ENCODE peak calls at places on chromosomes 6 and 20, in six cellular contexts. I is spleen, K is trophoblast cell, Q is pancreas, L is neural progenitor cell, M is GM12878. J is an unnamed sample. For H3K4me1 and H3K27me3, the result is how much of the 10 kb centered on the place peaks cover.

GRCh38 chr20:63402178-63402859 is 41.2 kb upstream of the CHRNA4 start:
- DNase-seq in M (no peak), Q (peak), I (no peak), L (no peak), K (no peak), J (no peak)

GRCh38 chr20:23946206-23946605 is 42.4 kb downstream of the GGTLC1 start:
- DNase-seq in M (no peak), Q (no peak), L (no peak), K (no peak), I (no peak), J (no peak)

GRCh38 chr6:13384966-13385365 is 56.6 kb upstream of the TBC1D7 start:
- DNase-seq in L (no peak), I (no peak), K (no peak), M (no peak), Q (no peak), J (no peak)

GRCh38 chr20:31861346-31862156 is 8.8 kb downstream of the DUSP15 start:
- DNase-seq in K (peak), M (no peak), Q (no peak), I (peak), L (peak), J (peak)

GRCh38 chr6:149969635-149970034 is 5.9 kb downstream of the ULBP1 start:
- DNase-seq in M (no peak), K (no peak), I (no peak), L (no peak), Q (no peak), J (no peak)

GRCh38 chr20:8388146-8388545 is 256.1 kb downstream of the PLCB1 start:
- DNase-seq in K (no peak), M (no peak), Q (no peak), L (no peak), I (no peak), J (no peak)

GRCh38 chr6:106223300-106223930 is 102.1 kb downstream of the ATG5 start:
- DNase-seq in M (peak), Q (no peak), I (no peak), L (peak), K (peak), J (peak)

GRCh38 chr6:65776332-65776731 is 69.3 kb upstream of the EYS start:
- DNase-seq in K (peak), I (no peak), M (no peak), Q (no peak), L (peak), J (peak)

GRCh38 chr6:136769759-136770158 is 22.5 kb downstream of the MAP3K5 start:
- DNase-seq in Q (no peak), M (no peak), I (no peak), K (no peak), L (no peak), J (no peak)

GRCh38 chr6:136764522-136764993 is 27.7 kb downstream of the MAP3K5 start:
- DNase-seq in M (peak), L (no peak), K (no peak), I (no peak), Q (no peak), J (no peak)

GRCh38 chr6:136766274-136766673 is 26.0 kb downstream of the MAP3K5 start:
- DNase-seq in K (no peak), L (no peak), M (no peak), I (no peak), Q (no peak), J (no peak)

GRCh38 chr6:136767583-136768307 is 24.5 kb downstream of the MAP3K5 start:
- DNase-seq in K (no peak), M (no peak), I (no peak), L (no peak), Q (no peak), J (no peak)

DNA sequence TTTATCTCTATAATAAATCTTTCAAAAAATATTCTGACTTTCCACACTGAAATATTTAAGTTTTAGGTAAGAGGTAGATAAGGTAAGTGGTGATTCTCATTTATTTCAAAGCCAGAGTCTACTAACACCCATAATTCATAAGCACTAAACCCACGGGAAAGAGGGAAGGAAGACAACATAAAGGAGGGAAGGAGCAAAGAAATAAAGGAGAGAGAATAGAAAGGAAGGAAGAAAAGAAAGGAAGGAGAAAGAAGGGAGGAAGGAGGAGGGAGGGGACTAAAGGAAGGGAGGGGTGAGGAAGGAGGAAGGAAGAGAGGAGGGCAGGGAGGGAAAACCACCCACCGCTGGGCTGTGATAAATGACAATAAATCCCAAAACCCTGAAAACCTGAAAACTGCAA is 25.2 kb downstream of the MAP3K5 start:
- DNase-seq in M (no peak), Q (no peak), I (no peak), L (no peak), K (no peak), J (no peak)
- H3K4me1 ChIP-seq in M (half or more), Q (under half), I (half or more), L (under half), K (under half), J (under half)

DNA sequence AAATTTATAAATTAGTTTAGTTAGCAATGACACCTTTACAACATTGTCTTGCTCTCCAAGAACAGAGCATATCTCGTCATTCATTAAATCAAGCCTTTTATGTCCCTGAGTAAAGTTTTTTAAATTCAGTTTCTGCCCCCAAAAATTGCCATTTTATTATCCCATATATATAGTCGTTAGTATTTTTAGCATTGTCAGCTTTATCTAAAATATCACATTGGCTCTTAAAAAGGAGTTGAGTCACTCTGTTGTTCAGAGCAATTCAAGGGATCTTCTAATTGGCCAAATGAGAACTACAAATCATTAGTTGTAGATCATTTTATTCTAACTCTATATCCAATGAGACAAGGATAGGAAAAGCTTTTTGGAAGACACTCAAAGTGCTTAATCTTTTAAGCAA is 127.1 kb downstream of the COL9A1 start:
- DNase-seq in I (no peak), M (no peak), L (no peak), Q (no peak), K (no peak), J (no peak)
- H3K27me3 ChIP-seq in I (under half), M (under half), L (under half), Q (under half), K (under half), J (under half)

GRCh38 chr6:41638002-41638800 is at the start of gene MDFI:
- DNase-seq in L (peak), M (no peak), K (peak), Q (no peak), I (peak), J (peak)
- H3K4me3 ChIP-seq in L (peak), M (no peak), K (peak), Q (peak), I (peak), J (peak)

GRCh38 chr6:169997187-169997929 is 245.9 kb downstream of the ERMARD start:
- DNase-seq in I (peak), Q (no peak), K (peak), L (no peak), M (no peak), J (peak)

GRCh38 chr6:169997930-169998218 is 246.5 kb downstream of the ERMARD start:
- DNase-seq in L (no peak), M (no peak), K (peak), I (peak), Q (no peak), J (no peak)

GRCh38 chr6:169999367-169999766 is 247.9 kb downstream of the ERMARD start:
- DNase-seq in I (no peak), K (no peak), M (no peak), Q (no peak), L (no peak), J (peak)

GRCh38 chr6:170000071-170000843 is 248.8 kb downstream of the ERMARD start:
- DNase-seq in I (no peak), M (no peak), Q (no peak), K (no peak), L (no peak), J (no peak)

DNA sequence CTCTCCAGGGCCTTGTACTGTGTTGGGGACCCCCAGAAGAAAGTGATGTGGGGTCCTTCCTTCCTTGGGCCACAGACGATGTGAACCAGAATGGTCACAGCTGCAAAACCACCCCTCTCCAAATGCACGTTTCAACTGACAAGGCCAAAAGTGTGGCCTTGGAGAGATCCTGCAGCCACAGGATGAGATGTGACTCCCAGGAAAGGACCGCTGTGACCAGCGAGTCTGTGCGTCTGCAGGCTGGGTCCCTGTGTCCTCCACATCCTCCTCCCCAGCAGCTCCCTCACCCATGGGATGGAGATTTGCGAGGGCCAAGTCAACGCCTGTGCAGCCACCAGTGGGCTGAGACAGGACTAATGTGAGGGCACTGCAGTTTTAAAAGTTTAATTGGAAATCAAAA is 247.0 kb downstream of the ERMARD start:
- DNase-seq in L (no peak), Q (no peak), M (no peak), I (no peak), K (no peak), J (peak)
- H3K4me1 ChIP-seq in L (under half), Q (under half), M (under half), I (under half), K (under half), J (under half)

GRCh38 chr20:46312945-46313861 is 4.9 kb upstream of the CDH22 start:
- DNase-seq in Q (no peak), K (no peak), I (no peak), M (no peak), L (no peak), J (no peak)

GRCh38 chr20:46316984-46317684 is 8.8 kb upstream of the CDH22 start:
- DNase-seq in M (no peak), K (no peak), Q (no peak), I (no peak), L (no peak), J (no peak)

GRCh38 chr20:46315311-46315710 is 7.0 kb upstream of the CDH22 start:
- DNase-seq in K (no peak), Q (no peak), L (no peak), M (no peak), I (no peak), J (no peak)

GRCh38 chr20:46312075-46312944 is 4.0 kb upstream of the CDH22 start:
- DNase-seq in M (no peak), Q (no peak), I (no peak), L (peak), K (no peak), J (peak)

DNA sequence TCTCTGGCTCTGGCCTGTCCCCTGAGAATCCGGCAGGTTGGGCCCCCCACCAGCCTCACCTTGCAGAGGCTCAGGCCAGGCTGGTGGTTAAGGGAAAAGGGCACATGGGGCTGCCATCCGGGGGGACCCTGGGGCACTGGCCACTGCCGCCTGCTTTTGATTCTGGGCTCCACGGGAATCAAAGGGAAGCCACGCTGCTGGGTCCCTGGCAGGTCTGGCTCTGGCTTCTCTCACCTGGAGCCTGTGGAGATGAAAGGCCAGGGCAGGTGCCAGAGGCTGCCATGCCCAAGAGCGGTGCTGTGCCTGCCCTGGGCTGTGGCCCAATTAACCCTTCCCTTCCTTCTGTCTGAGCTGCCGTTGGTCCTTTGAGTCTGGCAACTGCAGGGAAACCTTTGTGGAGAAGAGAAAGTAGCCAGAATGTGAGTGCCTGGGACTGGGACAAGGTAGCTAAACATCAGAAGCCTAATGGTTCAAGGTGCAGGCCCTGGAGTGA is 9.4 kb upstream of the CDH22 start:
- DNase-seq in L (no peak), K (no peak), M (no peak), Q (no peak), I (no peak), J (no peak)
- H3K27me3 ChIP-seq in L (under half), K (under half), M (under half), Q (under half), I (under half), J (under half)

DNA sequence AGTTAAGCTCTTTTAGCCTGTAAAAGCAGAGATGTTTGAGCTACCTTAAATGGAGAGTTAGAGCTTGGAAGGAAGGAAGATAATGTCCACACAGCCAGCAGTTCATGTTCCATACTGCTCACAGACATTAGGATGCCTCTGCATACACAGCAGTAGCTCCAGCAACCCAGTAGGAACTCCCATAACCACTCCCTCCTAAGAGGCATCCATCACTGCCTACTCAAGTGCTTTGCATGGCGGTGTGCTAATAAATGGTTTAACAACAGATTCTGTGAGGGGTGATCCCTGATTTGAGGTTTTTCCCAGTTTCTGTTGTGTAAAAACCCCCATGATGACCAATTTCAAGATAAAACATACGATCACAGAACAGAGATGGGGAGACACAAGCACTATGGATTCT is 286.3 kb downstream of the HACE1 start:
- DNase-seq in I (no peak), K (no peak), L (no peak), Q (no peak), M (no peak), J (peak)
- H3K4me3 ChIP-seq in I (no peak), K (no peak), L (no peak), Q (no peak), M (no peak), J (no peak)

GRCh38 chr20:10075606-10076005 is 40.8 kb downstream of the ANKEF1 start:
- DNase-seq in K (no peak), I (no peak), Q (no peak), L (no peak), M (no peak), J (no peak)
- H3K4me1 ChIP-seq in K (under half), I (under half), Q (under half), L (under half), M (under half), J (under half)

GRCh38 chr20:607476-607875 is 2.6 kb downstream of the TCF15 start:
- DNase-seq in M (no peak), L (no peak), I (no peak), Q (no peak), K (no peak), J (no peak)
- H3K27me3 ChIP-seq in M (under half), L (half or more), I (under half), Q (under half), K (under half), J (under half)

DNA sequence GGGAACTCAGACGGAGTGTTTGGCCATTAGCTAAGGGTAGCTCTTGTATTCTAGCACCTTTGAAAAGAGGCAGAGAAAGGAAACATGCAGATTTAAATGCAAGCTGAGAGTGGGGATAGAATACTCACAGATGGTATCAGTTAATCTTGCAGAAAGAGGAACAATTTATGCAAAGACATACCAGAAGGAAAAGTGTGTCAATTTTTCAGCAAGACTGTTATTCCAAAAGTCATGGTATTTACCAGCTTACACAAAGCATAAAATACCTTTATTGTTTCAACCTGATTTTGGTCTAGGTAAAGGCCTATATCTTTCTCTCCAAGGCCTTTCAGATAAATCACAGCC is 324 bp upstream of the SLC2A12 start:
- DNase-seq in Q (no peak), L (no peak), I (no peak), K (peak), M (no peak), J (no peak)
- H3K4me3 ChIP-seq in Q (peak), L (peak), I (peak), K (no peak), M (peak), J (peak)

DNA sequence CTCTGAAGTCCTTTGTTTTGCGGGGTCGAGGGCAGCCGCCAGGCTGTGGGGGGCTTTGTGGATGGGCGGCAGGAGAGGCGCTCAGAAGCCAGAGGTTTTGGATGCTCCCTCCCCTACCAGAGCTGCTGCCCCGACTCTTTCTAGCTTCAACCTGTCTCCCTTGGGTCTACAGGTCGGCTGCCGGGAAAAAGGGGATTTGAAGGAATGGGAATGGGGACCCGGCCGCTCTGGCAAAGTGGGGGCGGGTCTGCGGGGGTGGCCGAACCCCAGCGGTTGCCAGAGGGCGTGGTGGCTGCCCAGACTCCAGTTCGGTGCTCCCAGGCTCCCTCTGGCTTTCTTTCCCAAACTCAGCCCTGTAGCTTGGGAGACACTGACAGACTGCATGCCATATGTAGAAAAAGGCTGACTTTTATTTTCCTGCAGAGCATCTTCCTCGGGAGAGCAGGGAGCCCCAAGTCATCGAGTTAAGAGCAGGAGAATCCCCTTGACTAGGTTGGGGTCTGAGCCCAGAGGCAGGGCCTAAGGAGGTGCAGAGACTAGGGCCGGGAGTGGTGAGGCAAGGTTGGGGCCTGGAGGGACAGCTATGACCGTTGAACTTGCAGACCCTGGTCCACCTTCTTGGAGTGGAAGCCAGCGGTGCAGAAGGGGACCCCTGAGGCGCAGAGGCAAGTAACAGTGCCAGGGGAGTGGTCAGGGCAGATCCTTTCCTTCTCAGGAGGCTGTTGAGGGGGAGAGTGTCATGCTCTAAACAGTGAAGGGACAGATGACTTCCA is 1.4 kb upstream of the PPP1R18 start:
- DNase-seq in Q (peak), L (no peak), M (no peak), I (peak), K (no peak), J (no peak)
- H3K4me1 ChIP-seq in Q (under half), L (half or more), M (under half), I (under half), K (under half), J (under half)

J was measured in endodermal cell.